ENCODE peak calls at places on chromosomes 5 and 9, in seven cellular contexts. C is astrocyte of the cerebellum, Y is PC-9, A is adrenal gland, B is epithelial cell of esophagus, M is neural progenitor cell, F is foreskin fibroblast. L is an unnamed sample.

GRCh38 chr5:1727571-1727970 is 72.1 kb downstream of the MRPL36 start:
- DNase-seq in C (no peak), Y (no peak), A (peak; percentile 23), B (no peak), M (peak; percentile 1), F (no peak), L (no peak)

GRCh38 chr9:21440139-21440538 is at the start of gene IFNA1:
- DNase-seq in C (no peak), Y (no peak), A (no peak), B (no peak), M (no peak), F (no peak), L (no peak)

GRCh38 chr5:31847354-31847753 is 208.4 kb downstream of the PDZD2 start:
- DNase-seq in C (no peak), Y (no peak), A (no peak), B (no peak), M (no peak), F (no peak), L (no peak)

GRCh38 chr5:30450153-30450552 is 743.3 kb upstream of the CDH6 start:
- DNase-seq in C (no peak), Y (no peak), A (no peak), B (no peak), M (no peak), F (no peak), L (no peak)

GRCh38 chr9:113425072-113425471 is 14.5 kb downstream of the C9orf43 start:
- DNase-seq in C (no peak), Y (no peak), A (no peak), B (no peak), M (peak; percentile 14), F (no peak), L (no peak)

GRCh38 chr5:67530609-67531255 is 334.1 kb upstream of the CD180 start:
- DNase-seq in C (no peak), Y (no peak), A (no peak), B (no peak), M (no peak), F (no peak), L (no peak)

GRCh38 chr5:77210091-77211012 is at the start of gene PDE8B:
- DNase-seq in C (no peak), Y (no peak), A (no peak), B (no peak), M (peak; percentile 62), F (peak; percentile 16), L (peak; percentile 64)

GRCh38 chr5:43601454-43602260 is 1.3 kb upstream of the NNT start:
- DNase-seq in C (no peak), Y (no peak), A (no peak), B (peak; percentile 41), M (no peak), F (peak; percentile 63), L (peak; percentile 67)

GRCh38 chr5:95810305-95811125 is 12.0 kb downstream of the GLRX start:
- DNase-seq in C (no peak), Y (no peak), A (no peak), B (no peak), M (no peak), F (no peak), L (no peak)

GRCh38 chr5:148452499-148453193 is 68.9 kb downstream of the FBXO38 start:
- DNase-seq in C (no peak), Y (no peak), A (no peak), B (no peak), M (no peak), F (no peak), L (no peak)

GRCh38 chr5:148458036-148458888 is 74.5 kb downstream of the FBXO38 start:
- DNase-seq in C (no peak), Y (no peak), A (no peak), B (no peak), M (no peak), F (no peak), L (no peak)

GRCh38 chr5:148457183-148457620 is 73.4 kb downstream of the FBXO38 start:
- DNase-seq in C (no peak), Y (no peak), A (no peak), B (peak; percentile 41), M (peak; percentile 59), F (no peak), L (no peak)

GRCh38 chr5:148455055-148455675 is 71.4 kb downstream of the FBXO38 start:
- DNase-seq in C (no peak), Y (no peak), A (no peak), B (peak; percentile 13), M (no peak), F (peak; percentile 32), L (no peak)

DNA sequence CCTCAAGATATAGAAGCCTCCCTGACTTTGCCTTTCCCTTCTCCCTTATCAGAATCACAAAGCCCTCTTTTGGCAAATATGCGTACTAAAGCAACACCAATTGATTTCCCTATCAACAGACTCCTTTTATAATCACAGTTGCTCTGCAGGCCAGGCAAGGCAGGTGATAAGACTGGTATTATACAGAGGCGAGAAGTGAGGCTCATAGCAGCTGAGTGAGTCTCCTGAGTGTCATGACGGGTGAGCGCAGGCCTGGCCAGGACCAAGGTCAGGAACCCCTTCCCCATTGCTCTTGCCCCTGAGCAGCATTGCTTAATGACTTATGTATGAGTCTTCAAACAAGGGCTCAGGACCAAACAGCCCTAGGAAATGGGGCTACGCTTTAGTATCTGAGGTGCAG is 70.8 kb downstream of the FBXO38 start:
- DNase-seq in C (no peak), Y (no peak), A (no peak), B (no peak), M (no peak), F (no peak), L (no peak)
- TF ChIP-seq CTCF in C (no peak), Y (no peak), A (no peak), B (no peak), M (no peak), F (no peak), L (no peak)

DNA sequence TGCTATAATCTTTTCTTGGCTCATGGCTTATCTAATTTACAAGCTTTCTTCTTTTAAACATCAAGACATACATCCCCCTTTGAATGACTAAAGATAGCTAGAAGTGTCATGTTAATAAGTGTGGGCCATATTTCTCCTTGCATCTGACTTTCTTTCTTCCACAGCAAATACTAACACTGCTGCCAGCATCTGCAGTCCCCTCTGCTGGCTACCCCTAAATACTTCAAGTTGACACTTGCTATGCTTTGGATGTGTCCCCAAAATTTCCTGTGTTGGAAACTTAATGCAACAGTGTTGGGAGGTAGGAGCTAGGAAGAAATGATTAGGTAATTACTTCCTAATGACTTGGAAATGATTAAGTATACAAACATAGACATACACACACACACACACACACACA is 459.0 kb upstream of the ST8SIA4 start:
- DNase-seq in C (no peak), Y (no peak), A (no peak), B (no peak), M (no peak), F (no peak), L (no peak)
- TF ChIP-seq CTCF in C (no peak), Y (no peak), A (no peak), B (no peak), M (peak; percentile 15), F (no peak), L (no peak)

GRCh38 chr5:178986326-178986960 is 8.7 kb downstream of the GRM6 start:
- DNase-seq in C (no peak), Y (no peak), A (peak; percentile 36), B (no peak), M (no peak), F (no peak), L (no peak)
- TF ChIP-seq CTCF in C (no peak), Y (no peak), A (no peak), B (no peak), M (no peak), F (no peak), L (no peak)

GRCh38 chr5:4359847-4360246 is 764.2 kb downstream of the IRX1 start:
- DNase-seq in C (no peak), Y (no peak), A (no peak), B (no peak), M (no peak), F (no peak), L (no peak)

GRCh38 chr5:4361626-4362281 is 766.1 kb downstream of the IRX1 start:
- DNase-seq in C (no peak), Y (no peak), A (no peak), B (no peak), M (no peak), F (no peak), L (no peak)

GRCh38 chr5:4363045-4363444 is 767.4 kb downstream of the IRX1 start:
- DNase-seq in C (no peak), Y (no peak), A (no peak), B (no peak), M (no peak), F (no peak), L (no peak)

GRCh38 chr5:4366628-4367027 is 771.0 kb downstream of the IRX1 start:
- DNase-seq in C (no peak), Y (no peak), A (no peak), B (peak; percentile 5), M (no peak), F (no peak), L (no peak)

GRCh38 chr5:4362411-4362810 is 766.8 kb downstream of the IRX1 start:
- DNase-seq in C (no peak), Y (no peak), A (no peak), B (peak; percentile 7), M (no peak), F (no peak), L (no peak)
- TF ChIP-seq CTCF in C (no peak), Y (no peak), A (no peak), B (no peak), M (no peak), F (no peak), L (no peak)

GRCh38 chr9:86947146-86948081 is at the start of gene GAS1:
- DNase-seq in C (peak; percentile 92), Y (peak; percentile 72), A (peak; percentile 93), B (peak; percentile 89), M (peak; percentile 98), F (peak; percentile 97), L (peak; percentile 60)

GRCh38 chr9:86946712-86947145 is 577 bp downstream of the GAS1 start:
- DNase-seq in C (no peak), Y (no peak), A (peak; percentile 71), B (no peak), M (no peak), F (no peak), L (peak; percentile 44)

GRCh38 chr9:86944974-86945867 is 2.1 kb downstream of the GAS1 start:
- DNase-seq in C (no peak), Y (no peak), A (no peak), B (no peak), M (peak; percentile 63), F (peak; percentile 59), L (no peak)

GRCh38 chr9:86943871-86944240 is 3.5 kb downstream of the GAS1 start:
- DNase-seq in C (no peak), Y (no peak), A (no peak), B (no peak), M (no peak), F (no peak), L (no peak)

DNA sequence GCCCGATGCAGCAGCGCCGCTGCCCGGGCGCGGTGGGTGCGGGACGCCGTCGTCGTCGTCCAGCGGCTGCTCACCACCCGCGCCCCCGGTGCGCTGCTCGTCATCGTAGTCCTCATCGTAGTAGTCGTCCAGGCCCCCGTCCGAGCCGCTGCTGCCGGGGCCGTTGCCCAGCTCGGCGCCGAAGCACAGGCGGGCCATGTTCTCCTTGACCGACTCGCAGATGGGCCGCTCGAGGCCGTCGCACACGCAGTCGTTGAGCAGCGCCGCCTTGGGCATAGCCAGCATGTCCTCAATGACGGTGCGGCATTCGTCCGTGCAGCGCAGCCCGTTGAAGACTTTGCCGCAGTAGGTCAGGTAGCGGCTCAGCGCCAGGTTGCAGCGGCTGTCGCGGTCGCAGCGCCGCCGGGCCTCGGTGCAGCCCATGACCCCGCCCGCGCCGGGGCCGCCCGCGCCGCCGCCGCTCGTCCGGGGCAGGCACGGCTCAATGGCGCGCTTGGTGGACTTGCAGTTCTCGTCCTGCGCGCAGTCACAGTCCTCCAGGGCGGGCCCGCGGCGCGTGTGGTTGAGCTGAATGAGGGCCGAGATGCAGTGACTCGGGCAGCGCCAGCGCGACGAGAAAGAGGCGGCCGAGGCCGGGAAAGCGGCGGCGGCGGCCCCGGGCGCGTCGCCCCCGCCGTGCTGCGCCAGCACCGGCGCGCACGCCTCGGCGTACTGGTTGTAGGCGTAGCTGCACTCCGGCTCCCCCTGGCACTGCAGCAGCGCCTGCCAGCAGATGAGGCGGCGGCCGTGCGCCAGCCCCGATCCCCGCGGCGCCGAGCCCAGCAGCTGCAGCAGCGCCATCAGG is 1.2 kb downstream of the GAS1 start:
- DNase-seq in C (no peak), Y (peak; percentile 41), A (peak; percentile 73), B (peak; percentile 84), M (peak; percentile 85), F (peak; percentile 94), L (peak; percentile 53)
- TF ChIP-seq CTCF in C (no peak), Y (no peak), A (peak; percentile 24), B (no peak), M (peak; percentile 10), F (no peak), L (no peak)